ENCODE peak calls at places on chromosomes 7 and 10, in five cellular contexts. A is adrenal gland, F is small intestine, B is thoracic aorta, M is cardiac muscle cell. H is an unnamed sample.

GRCh38 chr7:36400606-36401005 is 10.9 kb downstream of the ANLN start:
- DNase-seq in A (no peak), F (no peak), B (no peak), M (peak; percentile 22), H (no peak)

GRCh38 chr10:44731271-44731670 is 179.9 kb upstream of the TMEM72 start:
- DNase-seq in A (no peak), F (peak; percentile 33), B (no peak), M (no peak), H (no peak)

GRCh38 chr7:95687759-95688343 is 84.5 kb upstream of the DYNC1I1 start:
- DNase-seq in A (peak; percentile 25), F (peak; percentile 60), B (no peak), M (peak; percentile 68), H (no peak)

GRCh38 chr7:7969306-7970112 is 913 bp downstream of the GLCCI1 start:
- DNase-seq in A (peak; percentile 31), F (peak; percentile 53), B (no peak), M (peak; percentile 40), H (no peak)

GRCh38 chr7:37297546-37297945 is 151.1 kb downstream of the ELMO1 start:
- DNase-seq in A (no peak), F (no peak), B (no peak), M (peak; percentile 41), H (no peak)

GRCh38 chr7:18754766-18755165 is 259.2 kb downstream of the HDAC9 start:
- DNase-seq in A (no peak), F (no peak), B (no peak), M (peak; percentile 49), H (no peak)

GRCh38 chr7:46133076-46133475 is 212.0 kb upstream of the IGFBP3 start:
- DNase-seq in A (no peak), F (no peak), B (no peak), M (no peak), H (no peak)

GRCh38 chr10:3347413-3348147 is 175.0 kb upstream of the PITRM1 start:
- DNase-seq in A (no peak), F (no peak), B (no peak), M (no peak), H (no peak)

GRCh38 chr10:95260909-95261552 is 29.8 kb downstream of the PDLIM1 start:
- DNase-seq in A (no peak), F (no peak), B (no peak), M (no peak), H (no peak)

GRCh38 chr10:58291538-58292174 is 22.7 kb downstream of the CISD1 start:
- DNase-seq in A (peak; percentile 31), F (peak; percentile 73), B (no peak), M (peak; percentile 80), H (no peak)

GRCh38 chr7:22319424-22320403 is 37.2 kb downstream of the RAPGEF5 start:
- DNase-seq in A (no peak), F (no peak), B (no peak), M (no peak), H (no peak)

GRCh38 chr7:111815354-111815753 is 253.1 kb upstream of the IMMP2L start:
- DNase-seq in A (no peak), F (no peak), B (no peak), M (no peak), H (no peak)
- H3K27ac ChIP-seq in A (no peak overlapping the region), F (no peak overlapping the region), B (no peak overlapping the region), M (no peak overlapping the region), H (no peak overlapping the region)

DNA sequence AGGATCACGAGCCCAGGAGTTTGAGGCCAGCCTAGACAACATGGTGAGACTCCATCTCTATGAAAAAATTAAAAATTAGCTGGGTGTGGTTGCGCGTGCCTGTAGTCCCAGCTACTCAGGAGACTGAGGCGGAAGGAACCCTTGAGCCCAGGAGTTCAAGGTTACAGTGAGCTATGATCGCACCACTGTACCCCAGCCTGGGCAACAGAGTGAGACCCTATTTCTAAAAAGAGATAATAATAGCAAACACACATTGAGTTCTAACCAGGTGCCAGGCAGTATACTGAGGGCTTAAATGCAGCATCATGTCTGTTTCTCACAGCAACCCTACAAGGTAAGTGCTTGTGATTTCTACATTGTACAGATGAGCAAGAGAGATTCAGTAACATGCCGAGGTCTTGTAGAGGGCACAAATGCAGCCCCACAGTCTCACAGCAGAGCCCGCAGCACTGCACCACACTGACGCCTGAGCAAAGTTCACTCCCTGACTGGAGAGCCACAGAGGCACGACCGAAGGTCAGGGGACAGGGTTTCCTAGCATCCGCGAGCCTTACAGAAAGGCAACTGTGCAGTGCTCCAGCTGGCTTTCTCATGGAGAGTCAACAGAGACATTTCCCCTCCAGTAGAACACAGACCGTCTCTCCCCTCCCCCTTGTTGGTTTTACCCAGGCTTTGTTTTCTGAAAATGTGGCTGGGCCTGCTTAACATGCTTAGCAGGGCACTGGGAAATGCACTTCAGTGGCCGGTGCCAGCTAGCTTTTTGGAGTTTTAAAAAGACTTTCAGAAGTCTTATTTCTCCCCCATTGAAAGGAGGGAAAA is 36.5 kb downstream of the PDSS1 start:
- DNase-seq in A (no peak), F (peak; percentile 93), B (no peak), M (no peak), H (no peak)
- H3K4me1 ChIP-seq in A (no peaks in the 10 kb centered on the region), F (no peaks in the 10 kb centered on the region), B (no peaks in the 10 kb centered on the region), M (peaks cover 15% of the 10 kb centered on the region), H (no peaks in the 10 kb centered on the region)

GRCh38 chr10:113329121-113329596 is 223.7 kb upstream of the HABP2 start:
- DNase-seq in A (no peak), F (no peak), B (no peak), M (peak; percentile 74), H (no peak)

GRCh38 chr10:113320980-113321379 is 231.9 kb upstream of the HABP2 start:
- DNase-seq in A (no peak), F (no peak), B (no peak), M (no peak), H (no peak)

GRCh38 chr10:113322843-113323242 is 230.0 kb upstream of the HABP2 start:
- DNase-seq in A (no peak), F (no peak), B (no peak), M (no peak), H (no peak)

GRCh38 chr10:113323985-113324384 is 228.9 kb upstream of the HABP2 start:
- DNase-seq in A (no peak), F (no peak), B (no peak), M (no peak), H (no peak)

DNA sequence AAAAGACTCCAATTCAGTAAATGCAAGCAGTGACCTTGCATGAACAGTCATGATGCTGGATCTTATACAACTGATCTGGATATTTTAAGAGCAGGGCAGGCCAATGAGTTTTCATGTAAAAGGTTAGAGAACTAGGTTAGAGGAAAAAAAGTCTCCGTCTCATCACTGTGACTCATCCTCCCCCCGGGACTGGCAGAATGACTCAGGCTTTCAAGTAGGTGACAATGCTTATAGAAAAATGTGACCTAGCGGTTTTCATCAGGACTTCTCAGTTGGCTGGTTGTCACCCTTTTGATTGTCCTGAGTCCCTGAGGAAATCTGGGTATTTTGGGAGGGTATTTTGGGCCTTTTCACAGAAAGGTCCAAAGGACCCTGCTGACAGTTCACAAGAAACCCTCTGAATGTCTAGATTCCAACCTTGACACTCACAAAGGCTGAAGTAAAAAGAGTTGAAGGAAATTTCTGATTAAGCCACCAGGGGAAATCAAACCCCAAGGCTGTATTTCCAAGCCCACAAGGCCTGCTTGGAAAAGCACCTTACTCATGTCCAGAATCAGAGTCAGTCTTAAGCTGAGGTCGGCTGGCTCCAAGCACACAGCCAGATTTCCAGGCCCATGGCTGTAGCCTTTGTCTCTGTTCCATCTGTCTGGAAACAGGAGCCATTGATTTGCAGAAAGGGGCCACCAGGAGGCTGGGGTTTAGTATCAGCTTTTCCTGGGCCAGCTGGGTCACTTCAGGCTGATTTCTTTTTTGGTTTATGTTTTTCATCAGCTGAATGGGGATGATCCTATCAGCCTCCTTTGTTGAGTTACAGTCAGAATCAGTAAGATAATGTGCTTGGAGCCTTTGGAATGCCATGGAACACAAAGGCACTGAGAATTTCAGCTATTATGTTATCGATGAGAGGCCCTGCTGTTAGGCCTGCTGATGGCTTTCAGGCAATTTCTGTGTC is 226.4 kb upstream of the HABP2 start:
- DNase-seq in A (peak; percentile 91), F (no peak), B (peak; percentile 80), M (peak; percentile 62), H (no peak)
- H3K27me3 ChIP-seq in A (no peaks in the 10 kb centered on the region), F (no peaks in the 10 kb centered on the region), B (no peaks in the 10 kb centered on the region), M (no peaks in the 10 kb centered on the region), H (no peaks in the 10 kb centered on the region)

GRCh38 chr10:35396560-35397434 is 60.5 kb downstream of the CCNY start:
- DNase-seq in A (no peak), F (no peak), B (no peak), M (no peak), H (no peak)
- H3K27ac ChIP-seq in A (no peak overlapping the region), F (no peak overlapping the region), B (no peak overlapping the region), M (no peak overlapping the region), H (no peak overlapping the region)

H was measured in iPS DF 6.9.